ENCODE peak calls at places on chromosomes 4 and X, in seven cellular contexts. V is left ventricle myocardium inferior, P is NB4, C is right lobe of liver, O is fibroblast of mammary gland, B is cardiac fibroblast, U is AG04449. I is an unnamed sample.

GRCh38 chr4:1612278-1613098 is 71.6 kb downstream of the FAM53A start:
- DNase-seq in V (no peak), P (no peak), C (peak), O (no peak), B (no peak), U (no peak), I (no peak)

GRCh38 chr4:183430317-183430986 is 14.0 kb upstream of the CDKN2AIP start:
- DNase-seq in V (no peak), P (no peak), C (no peak), O (no peak), B (no peak), U (no peak), I (no peak)

GRCh38 chrX:38864165-38864564 is 62.9 kb downstream of the MID1IP1 start:
- DNase-seq in V (no peak), P (no peak), C (no peak), O (no peak), B (no peak), U (no peak), I (no peak)

GRCh38 chr4:2799971-2800690 is 7.2 kb downstream of the SH3BP2 start:
- DNase-seq in V (peak), P (peak), C (peak), O (no peak), B (no peak), U (no peak), I (peak)

GRCh38 chrX:43141885-43142284 is 363.9 kb upstream of the PPP1R2C start:
- DNase-seq in V (no peak), P (no peak), C (no peak), O (no peak), B (no peak), U (no peak), I (no peak)

GRCh38 chr4:45064741-45065140 is 338.4 kb upstream of the GNPDA2 start:
- DNase-seq in V (no peak), P (no peak), C (no peak), O (no peak), B (no peak), U (no peak), I (no peak)

GRCh38 chr4:56786955-56787354 is 34.5 kb downstream of the SPINK2 start:
- DNase-seq in V (peak), P (no peak), C (peak), O (peak), B (peak), U (no peak), I (peak)

GRCh38 chr4:140861359-140862181 is 105.4 kb upstream of the TBC1D9 start:
- DNase-seq in V (no peak), P (peak), C (no peak), O (peak), B (peak), U (peak), I (peak)

GRCh38 chrX:40470830-40471429 is 109.8 kb upstream of the ATP6AP2 start:
- DNase-seq in V (no peak), P (no peak), C (no peak), O (no peak), B (no peak), U (no peak), I (no peak)

GRCh38 chr4:139973611-139974010 is 180.4 kb downstream of the MAML3 start:
- DNase-seq in V (no peak), P (no peak), C (no peak), O (no peak), B (no peak), U (no peak), I (no peak)

GRCh38 chr4:86398187-86398586 is 38.3 kb upstream of the MAPK10 start:
- DNase-seq in V (no peak), P (no peak), C (no peak), O (no peak), B (no peak), U (no peak), I (no peak)

GRCh38 chrX:153338836-153339235 is 4.9 kb downstream of the ZNF275 start:
- DNase-seq in V (no peak), P (peak), C (no peak), O (no peak), B (no peak), U (no peak), I (no peak)

GRCh38 chr4:102420563-102421221 is 75.4 kb upstream of the SLC39A8 start:
- DNase-seq in V (no peak), P (peak), C (no peak), O (peak), B (peak), U (no peak), I (peak)

GRCh38 chrX:118745570-118745969 is 18.2 kb downstream of the IL13RA1 start:
- DNase-seq in V (no peak), P (no peak), C (no peak), O (peak), B (peak), U (no peak), I (peak)

GRCh38 chr4:184279496-184280082 is 61.9 kb upstream of the ENPP6 start:
- DNase-seq in V (no peak), P (no peak), C (no peak), O (no peak), B (no peak), U (no peak), I (no peak)

GRCh38 chr4:110505440-110505839 is 29.5 kb downstream of the ENPEP start:
- DNase-seq in V (no peak), P (no peak), C (no peak), O (no peak), B (no peak), U (no peak), I (no peak)

GRCh38 chr4:69697536-69697935 is 44.5 kb upstream of the UGT2A1 start:
- DNase-seq in V (no peak), P (no peak), C (no peak), O (no peak), B (no peak), U (no peak), I (peak)

GRCh38 chr4:17103231-17103630 is 204.8 kb upstream of the LDB2 start:
- DNase-seq in V (no peak), P (no peak), C (no peak), O (peak), B (peak), U (peak), I (no peak)

GRCh38 chrX:30589146-30589888 is 11.8 kb upstream of the TASL start:
- DNase-seq in V (no peak), P (peak), C (no peak), O (no peak), B (no peak), U (no peak), I (no peak)

GRCh38 chrX:20028588-20028987 is 37.7 kb upstream of the BCLAF3 start:
- DNase-seq in V (no peak), P (no peak), C (no peak), O (no peak), B (no peak), U (no peak), I (no peak)

GRCh38 chr4:118281611-118282442 is 71.0 kb downstream of the PRSS12 start:
- DNase-seq in V (no peak), P (peak), C (peak), O (peak), B (peak), U (no peak), I (peak)

GRCh38 chr4:2433609-2434350 is 15.0 kb downstream of the CFAP99 start:
- DNase-seq in V (no peak), P (no peak), C (peak), O (no peak), B (no peak), U (no peak), I (no peak)

GRCh38 chr4:2804973-2805501 is 12.2 kb downstream of the SH3BP2 start:
- DNase-seq in V (peak), P (no peak), C (peak), O (no peak), B (no peak), U (no peak), I (no peak)

GRCh38 chr4:85780664-85781063 is 305.7 kb downstream of the ARHGAP24 start:
- DNase-seq in V (no peak), P (no peak), C (no peak), O (peak), B (peak), U (no peak), I (no peak)

GRCh38 chr4:130486186-130486585 is 1390.2 kb downstream of the C4orf33 start:
- DNase-seq in V (no peak), P (no peak), C (no peak), O (peak), B (peak), U (peak), I (peak)

GRCh38 chr4:87785858-87786509 is 13.4 kb upstream of the IBSP start:
- DNase-seq in V (no peak), P (no peak), C (no peak), O (no peak), B (no peak), U (no peak), I (no peak)

GRCh38 chrX:84729809-84730208 is 227.6 kb upstream of the HDX start:
- DNase-seq in V (no peak), P (peak), C (no peak), O (peak), B (peak), U (no peak), I (peak)

GRCh38 chr4:175536852-175537453 is 275.1 kb downstream of the GPM6A start:
- DNase-seq in V (no peak), P (peak), C (no peak), O (peak), B (peak), U (no peak), I (peak)

GRCh38 chr4:10722957-10723356 is 38.4 kb upstream of the CLNK start:
- DNase-seq in V (no peak), P (no peak), C (no peak), O (no peak), B (no peak), U (no peak), I (no peak)

GRCh38 chr4:2793578-2793919 is 664 bp downstream of the SH3BP2 start:
- DNase-seq in V (peak), P (peak), C (peak), O (peak), B (peak), U (no peak), I (peak)

GRCh38 chr4:150078996-150079581 is 844 bp downstream of the DCLK2 start:
- DNase-seq in V (peak), P (no peak), C (peak), O (peak), B (peak), U (no peak), I (peak)

GRCh38 chrX:10109695-10110094 is 47.1 kb upstream of the CLCN4 start:
- DNase-seq in V (peak), P (no peak), C (no peak), O (no peak), B (no peak), U (no peak), I (no peak)

GRCh38 chr4:165563851-165564250 is 185.0 kb downstream of the CPE start:
- DNase-seq in V (no peak), P (no peak), C (no peak), O (peak), B (peak), U (no peak), I (peak)

GRCh38 chrX:107979534-107979933 is 2.6 kb downstream of the TEX13B start:
- DNase-seq in V (no peak), P (no peak), C (no peak), O (no peak), B (no peak), U (no peak), I (peak)

GRCh38 chr4:27248829-27249228 is 388.2 kb downstream of the STIM2 start:
- DNase-seq in V (no peak), P (no peak), C (no peak), O (peak), B (no peak), U (no peak), I (no peak)

GRCh38 chr4:27242217-27242616 is 381.6 kb downstream of the STIM2 start:
- DNase-seq in V (no peak), P (no peak), C (no peak), O (no peak), B (no peak), U (no peak), I (no peak)

GRCh38 chr4:27239651-27240050 is 379.0 kb downstream of the STIM2 start:
- DNase-seq in V (no peak), P (no peak), C (no peak), O (peak), B (no peak), U (no peak), I (peak)

DNA sequence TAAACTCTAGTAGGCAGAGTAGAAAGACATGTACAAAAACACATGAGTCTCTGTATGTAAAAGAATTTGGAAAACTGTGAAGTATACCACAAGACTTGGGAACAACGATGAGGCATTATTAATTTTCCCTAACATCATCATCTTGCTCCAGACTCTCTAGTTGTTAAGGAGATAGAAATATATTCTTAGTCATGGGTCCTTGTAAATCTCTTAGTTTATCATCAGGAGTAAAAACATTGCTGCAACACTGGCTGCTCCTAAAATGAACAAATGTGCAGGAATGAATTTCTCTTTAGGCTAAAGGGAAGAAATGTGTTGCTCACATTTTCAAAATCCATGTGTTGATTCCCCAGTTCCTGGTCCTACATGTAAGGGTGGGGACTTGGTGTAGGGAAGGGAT is 384.6 kb downstream of the STIM2 start:
- DNase-seq in V (no peak), P (no peak), C (no peak), O (peak), B (no peak), U (no peak), I (no peak)
- H3K4me3 ChIP-seq in V (no peak), P (no peak), C (no peak), O (no peak), B (no peak), U (no peak), I (no peak)

DNA sequence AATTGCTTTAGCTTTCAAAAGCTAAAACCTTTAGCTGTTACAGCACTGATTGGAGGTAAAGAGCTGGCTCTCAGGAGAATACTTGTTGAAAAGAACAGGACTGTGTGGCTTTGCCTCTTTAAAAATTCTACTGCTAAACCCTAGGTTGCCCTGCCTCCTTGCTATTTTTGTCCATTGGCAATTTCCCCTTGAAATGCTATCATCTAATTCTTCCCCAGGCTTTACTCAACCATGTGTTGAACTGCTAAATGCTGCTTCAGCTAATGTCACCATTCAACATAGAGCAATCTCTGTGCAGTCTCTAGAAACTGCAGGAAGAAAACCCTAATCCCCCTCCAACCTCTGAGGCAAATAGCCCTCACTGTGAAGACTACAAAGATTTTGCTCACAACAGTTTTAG is 203.7 kb upstream of the ARX start:
- DNase-seq in V (no peak), P (no peak), C (no peak), O (no peak), B (no peak), U (no peak), I (no peak)
- TF ChIP-seq CTCF in V (no peak), P (no peak), C (no peak), O (no peak), B (no peak), U (no peak), I (no peak)

GRCh38 chr4:21593268-21594002 is 355.1 kb downstream of the KCNIP4 start:
- DNase-seq in V (no peak), P (no peak), C (no peak), O (peak), B (no peak), U (no peak), I (no peak)
- H3K4me3 ChIP-seq in V (no peak), P (no peak), C (no peak), O (no peak), B (no peak), U (no peak), I (no peak)

GRCh38 chrX:150146271-150146888 is 208.1 kb upstream of the EOLA2 start:
- DNase-seq in V (no peak), P (no peak), C (no peak), O (no peak), B (no peak), U (no peak), I (peak)
- TF ChIP-seq CTCF in V (no peak), P (no peak), C (peak), O (no peak), B (no peak), U (no peak), I (no peak)

DNA sequence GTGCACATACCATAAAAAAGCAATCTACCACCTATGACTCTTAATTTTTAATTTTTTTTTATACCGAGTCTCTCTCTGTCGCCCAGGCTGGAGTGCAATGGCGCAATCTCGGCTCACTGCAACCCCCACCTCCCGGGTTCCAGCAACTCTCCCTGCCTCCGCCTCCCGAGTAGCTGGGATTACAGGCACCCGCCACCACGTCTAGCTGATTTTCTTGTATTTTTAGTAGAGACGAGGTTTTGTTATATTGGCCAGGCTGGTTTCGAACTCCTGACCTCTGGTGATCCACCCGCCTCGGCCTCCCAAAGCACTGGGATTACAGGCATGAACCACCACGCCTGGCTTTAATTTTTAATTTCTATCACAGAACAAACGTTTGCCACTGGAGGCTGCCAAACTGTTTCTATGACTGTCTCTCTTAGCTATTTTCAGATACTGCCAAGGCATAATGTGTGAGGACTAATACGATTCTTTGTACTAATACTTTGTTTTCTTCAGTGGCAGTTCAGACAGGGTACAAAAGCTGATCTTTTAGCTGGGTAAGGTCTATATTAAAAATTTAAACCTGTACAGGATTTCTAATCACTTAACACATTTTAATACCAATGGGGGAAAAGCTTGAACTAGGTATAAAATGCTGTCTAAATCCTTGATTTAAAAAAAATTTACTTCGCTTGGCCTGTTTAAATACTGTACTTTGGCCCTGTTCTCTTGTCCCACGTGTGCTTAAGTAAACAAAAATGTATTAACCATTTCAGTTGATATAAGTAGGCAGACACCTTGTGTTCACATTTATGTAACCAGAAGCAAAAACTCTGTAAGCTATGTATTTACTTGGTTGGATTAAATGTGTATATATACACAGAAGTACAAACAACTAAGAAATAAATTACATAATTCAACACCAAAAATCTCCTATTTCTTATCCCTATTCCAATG is 2.3 kb downstream of the PGRMC2 start:
- DNase-seq in V (no peak), P (no peak), C (peak), O (peak), B (peak), U (no peak), I (no peak)
- H3K4me3 ChIP-seq in V (peak), P (peak), C (peak), O (peak), B (peak), U (peak), I (peak)

I was measured in epithelial cell of esophagus.